ENCODE peak calls at places on chromosome 9, in seven cellular contexts. X, A, I, K, R, M and H are unnamed samples.
A peak's percentile ranks its signal among the peaks of the same experiment; 100 is the strongest.

GRCh38 chr9:114500583-114501292 is 4.5 kb downstream of the WHRN start:
- DNase-seq in X (no peak), A (no peak), I (no peak), K (no peak), R (no peak), M (no peak), H (no peak)

GRCh38 chr9:85569988-85570387 is 171.8 kb downstream of the AGTPBP1 start:
- DNase-seq in X (peak; percentile 66), A (no peak), I (no peak), K (no peak), R (no peak), M (no peak), H (no peak)

GRCh38 chr9:28260331-28260730 is 687.0 kb upstream of the C9orf72 start:
- DNase-seq in X (no peak), A (no peak), I (no peak), K (no peak), R (no peak), M (no peak), H (no peak)

GRCh38 chr9:88933607-88934379 is 57.5 kb upstream of the S1PR3 start:
- DNase-seq in X (no peak), A (no peak), I (no peak), K (no peak), R (no peak), M (no peak), H (no peak)

GRCh38 chr9:109382585-109382984 is 61.7 kb upstream of the EPB41L4B start:
- DNase-seq in X (no peak), A (no peak), I (no peak), K (no peak), R (no peak), M (no peak), H (no peak)

GRCh38 chr9:110626109-110626829 is 42.3 kb upstream of the MUSK start:
- DNase-seq in X (peak; percentile 87), A (peak; percentile 45), I (no peak), K (no peak), R (no peak), M (no peak), H (no peak)

GRCh38 chr9:115103746-115104477 is 14.0 kb downstream of the TNC start:
- DNase-seq in X (peak; percentile 66), A (no peak), I (no peak), K (no peak), R (no peak), M (no peak), H (no peak)

GRCh38 chr9:120583958-120584369 is 4.0 kb upstream of the CDK5RAP2 start:
- DNase-seq in X (peak; percentile 92), A (no peak), I (no peak), K (no peak), R (peak; percentile 40), M (peak; percentile 57), H (no peak)

GRCh38 chr9:127999461-127999860 is 18.7 kb upstream of the EEIG1 start:
- DNase-seq in X (no peak), A (no peak), I (no peak), K (no peak), R (no peak), M (no peak), H (no peak)

GRCh38 chr9:127505396-127506116 is 54.2 kb downstream of the LRSAM1 start:
- DNase-seq in X (no peak), A (no peak), I (no peak), K (no peak), R (no peak), M (no peak), H (no peak)

GRCh38 chr9:114604974-114605373 is 6.1 kb upstream of the TMEM268 start:
- DNase-seq in X (no peak), A (no peak), I (no peak), K (no peak), R (no peak), M (no peak), H (no peak)

GRCh38 chr9:127588740-127589506 is 23.2 kb upstream of the STXBP1 start:
- DNase-seq in X (no peak), A (no peak), I (no peak), K (no peak), R (no peak), M (no peak), H (no peak)

GRCh38 chr9:131627846-131628820 is 82.8 kb downstream of the PRRT1B start:
- DNase-seq in X (peak; percentile 95), A (peak; percentile 83), I (no peak), K (no peak), R (peak; percentile 94), M (peak; percentile 83), H (no peak)

DNA sequence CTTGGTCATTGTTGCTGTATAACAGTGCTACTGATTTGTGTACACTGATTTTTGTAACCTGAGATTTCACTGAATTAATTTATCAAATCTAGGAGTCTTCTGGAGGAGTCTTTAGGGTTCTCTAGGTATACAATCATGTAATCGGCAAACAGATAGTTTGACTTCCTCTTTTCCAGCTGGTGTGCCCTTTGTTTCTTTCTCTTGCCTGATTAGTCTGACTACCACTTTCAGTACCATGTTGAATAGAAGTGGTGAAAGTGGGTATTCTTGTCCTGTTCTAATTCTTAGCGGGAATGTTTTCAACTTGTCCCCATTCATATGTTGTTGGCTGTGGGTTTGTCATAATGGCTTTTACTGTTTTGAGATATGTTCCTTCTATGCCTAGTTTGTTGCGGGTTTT is 24.7 kb upstream of the RANBP6 start:
- DNase-seq in X (no peak), A (no peak), I (no peak), K (no peak), R (no peak), M (no peak), H (no peak)
- H3K27ac ChIP-seq in X (no peak overlapping the region), A (no peak overlapping the region), I (no peak overlapping the region), K (no peak overlapping the region), R (no peak overlapping the region), M (no peak overlapping the region), H (no peak overlapping the region)

GRCh38 chr9:122527193-122527592 is at the start of gene OR1N1:
- DNase-seq in X (no peak), A (no peak), I (no peak), K (no peak), R (no peak), M (no peak), H (no peak)

GRCh38 chr9:122526602-122527001 is 491 bp downstream of the OR1N1 start:
- DNase-seq in X (no peak), A (no peak), I (no peak), K (no peak), R (no peak), M (no peak), H (no peak)
- H3K27ac ChIP-seq in X (no peak overlapping the region), A (no peak overlapping the region), I (no peak overlapping the region), K (no peak overlapping the region), R (no peak overlapping the region), M (no peak overlapping the region), H (no peak overlapping the region)

GRCh38 chr9:105242557-105242956 is 1.9 kb upstream of the SLC44A1 start:
- DNase-seq in X (no peak), A (no peak), I (no peak), K (no peak), R (no peak), M (no peak), H (no peak)
- H3K27ac ChIP-seq in X (no peak overlapping the region), A (no peak overlapping the region), I (no peak overlapping the region), K (peak overlapping the region; percentile 27), R (peak overlapping the region; percentile 97), M (no peak overlapping the region), H (no peak overlapping the region)

GRCh38 chr9:35911690-35912089 is 2.4 kb downstream of the SPAAR start:
- DNase-seq in X (no peak), A (no peak), I (no peak), K (no peak), R (no peak), M (no peak), H (no peak)
- H3K27ac ChIP-seq in X (no peak overlapping the region), A (peak overlapping the region; percentile 26), I (no peak overlapping the region), K (peak overlapping the region; percentile 100), R (peak overlapping the region; percentile 94), M (no peak overlapping the region), H (no peak overlapping the region)